ENCODE peak calls at places on chromosomes 11 and 22, in four cellular contexts. O is stimulated activated CD8-positive, alpha-beta memory T cell treated with anti-CD3 and anti-CD28 coated beads, Interleukin-2, amount 100 ng/mL, for 48 hours; A is A549; L is heart left ventricle. E is an unnamed sample.

GRCh38 chr11:64207247-64208085 is 945 bp downstream of the FERMT3 start:
- DNase-seq in O (peak), L (peak), A (no peak), E (no peak)

GRCh38 chr11:1196516-1197391 is 26.1 kb upstream of the MUC5B start:
- DNase-seq in L (no peak), O (no peak), A (no peak), E (no peak)

GRCh38 chr11:126588630-126589491 is 233.4 kb downstream of the ST3GAL4 start:
- DNase-seq in A (no peak), O (no peak), L (no peak), E (no peak)

GRCh38 chr22:31173386-31174145 is 13.6 kb downstream of the RNF185 start:
- DNase-seq in O (no peak), A (peak), L (no peak), E (no peak)

GRCh38 chr22:39686776-39687525 is 116.4 kb downstream of the CACNA1I start:
- DNase-seq in O (no peak), L (no peak), A (no peak), E (no peak)

GRCh38 chr22:35524966-35525686 is 15.5 kb upstream of the RASD2 start:
- DNase-seq in O (no peak), A (no peak), L (peak), E (peak)

GRCh38 chr11:113896156-113896879 is 8.3 kb upstream of the HTR3B start:
- DNase-seq in A (peak), O (peak), L (peak), E (peak)

GRCh38 chr11:113279591-113279990 is 34.8 kb upstream of the TTC12 start:
- DNase-seq in O (no peak), L (no peak), A (no peak), E (no peak)

GRCh38 chr22:24441406-24442351 is 14.3 kb downstream of the ADORA2A start:
- DNase-seq in A (no peak), L (peak), O (no peak), E (no peak)

GRCh38 chr11:61698173-61698965 is 18.2 kb downstream of the DAGLA start:
- DNase-seq in O (no peak), L (no peak), A (no peak), E (no peak)

GRCh38 chr11:20113147-20113435 is 47.2 kb downstream of the DBX1 start:
- DNase-seq in L (no peak), A (no peak), O (no peak), E (no peak)

GRCh38 chr11:116170526-116171120 is 602.2 kb downstream of the BUD13 start:
- DNase-seq in L (no peak), O (no peak), A (no peak), E (peak)

GRCh38 chr11:104759464-104759863 is 138.8 kb downstream of the CASP12 start:
- DNase-seq in L (no peak), A (no peak), O (no peak), E (no peak)

GRCh38 chr22:39819429-39819828 is 74.1 kb downstream of the ENTHD1 start:
- DNase-seq in A (no peak), L (no peak), O (no peak), E (no peak)

GRCh38 chr11:120400564-120401364 is 64.6 kb downstream of the ARHGEF12 start:
- DNase-seq in L (no peak), O (no peak), A (peak), E (peak)

GRCh38 chr22:26725012-26725676 is 67.8 kb downstream of the MIAT start:
- DNase-seq in O (no peak), A (no peak), L (no peak), E (no peak)

GRCh38 chr11:118202599-118203422 is 22.0 kb downstream of the JAML start:
- DNase-seq in L (no peak), O (peak), A (no peak), E (no peak)

GRCh38 chr11:44814881-44815592 is 88.3 kb downstream of the TSPAN18 start:
- DNase-seq in L (no peak), O (no peak), A (no peak), E (no peak)

GRCh38 chr11:57744386-57744785 is 3.1 kb downstream of the SELENOH start:
- DNase-seq in L (no peak), A (no peak), O (no peak), E (no peak)

GRCh38 chr11:61293869-61294716 is 1.0 kb downstream of the VWCE start:
- DNase-seq in O (peak), L (peak), A (peak), E (peak)

GRCh38 chr11:13229675-13230359 is 47.8 kb upstream of the BMAL1 start:
- DNase-seq in O (no peak), A (no peak), L (no peak), E (no peak)

GRCh38 chr22:44583854-44584253 is 85.8 kb upstream of the RTL6 start:
- DNase-seq in A (no peak), L (peak), O (no peak), E (no peak)

GRCh38 chr22:27461470-27461869 is 340.1 kb downstream of the MN1 start:
- DNase-seq in L (no peak), O (no peak), A (peak), E (no peak)

GRCh38 chr11:69828276-69828970 is 9.2 kb upstream of the FGF3 start:
- DNase-seq in O (no peak), L (no peak), A (no peak), E (no peak)

GRCh38 chr11:96279421-96280290 is 63.3 kb downstream of the MAML2 start:
- DNase-seq in O (no peak), A (no peak), L (no peak), E (no peak)

GRCh38 chr11:68137833-68138232 is 16.6 kb upstream of the CHKA start:
- DNase-seq in O (no peak), A (no peak), L (no peak), E (no peak)

GRCh38 chr22:43879901-43880742 is 11.7 kb downstream of the PNPLA5 start:
- DNase-seq in L (no peak), A (no peak), O (no peak), E (no peak)

GRCh38 chr11:62645660-62645933 is 816 bp downstream of the GANAB start:
- DNase-seq in L (no peak), O (no peak), A (no peak), E (no peak)

GRCh38 chr11:70420008-70420464 is 21.7 kb downstream of the CTTN start:
- DNase-seq in A (no peak), O (no peak), L (no peak), E (no peak)

GRCh38 chr11:130049260-130049659 is 20.4 kb upstream of the APLP2 start:
- DNase-seq in A (no peak), L (no peak), O (no peak), E (no peak)

GRCh38 chr22:37581534-37581933 is 1.6 kb upstream of the LGALS2 start:
- DNase-seq in A (no peak), L (peak), O (no peak), E (no peak)

GRCh38 chr11:123481647-123482046 is 51.6 kb downstream of the GRAMD1B start:
- DNase-seq in L (no peak), A (no peak), O (no peak), E (no peak)

GRCh38 chr11:120694706-120695105 is 183.2 kb downstream of the GRIK4 start:
- DNase-seq in A (no peak), L (no peak), O (no peak), E (no peak)

GRCh38 chr11:16902979-16903378 is 111.2 kb downstream of the PLEKHA7 start:
- DNase-seq in L (no peak), O (no peak), A (no peak), E (no peak)

GRCh38 chr11:369336-370018 is at the start of gene B4GALNT4:
- DNase-seq in L (no peak), A (peak), O (no peak), E (no peak)

GRCh38 chr11:77158041-77158695 is 30.1 kb downstream of the MYO7A start:
- DNase-seq in A (no peak), O (no peak), L (no peak), E (no peak)

GRCh38 chr11:44964526-44965209 is 14.0 kb upstream of the TP53I11 start:
- DNase-seq in L (no peak), A (no peak), O (no peak), E (no peak)

GRCh38 chr22:21632237-21632895 is at the start of gene CCDC116:
- DNase-seq in L (no peak), O (peak), A (no peak), E (peak)